ENCODE peak calls at places on chromosomes 5 and 9, in five cellular contexts. One of them, this sample, is unnamed.
A peak's percentile ranks its signal among the peaks of the same experiment; 100 is the strongest.

GRCh38 chr5:176844281-176844680 is 33.9 kb downstream of the UNC5A start:
- DNase-seq in stomach: no peak
- DNase-seq in EH: no peak
- DNase-seq in fibroblast of mammary gland: no peak
- DNase-seq in stimulated activated CD8-positive, alpha-beta memory T cell treated with anti-CD3 and anti-CD28 coated beads, Interleukin-15, amount 100 ng/mL, for 1 hour: no peak
- DNase-seq in this sample: no peak

GRCh38 chr9:111056554-111056953 is 18.3 kb upstream of the LPAR1 start:
- DNase-seq in fibroblast of mammary gland: peak; percentile 89
- DNase-seq in stomach: no peak
- DNase-seq in EH: peak; percentile 69
- DNase-seq in stimulated activated CD8-positive, alpha-beta memory T cell treated with anti-CD3 and anti-CD28 coated beads, Interleukin-15, amount 100 ng/mL, for 1 hour: no peak
- DNase-seq in this sample: no peak

GRCh38 chr9:36997414-36997813 is 36.7 kb downstream of the PAX5 start:
- DNase-seq in fibroblast of mammary gland: no peak
- DNase-seq in stomach: no peak
- DNase-seq in stimulated activated CD8-positive, alpha-beta memory T cell treated with anti-CD3 and anti-CD28 coated beads, Interleukin-15, amount 100 ng/mL, for 1 hour: no peak
- DNase-seq in EH: peak; percentile 47
- DNase-seq in this sample: no peak

GRCh38 chr9:105413486-105414068 is 34.3 kb upstream of the FSD1L start:
- DNase-seq in fibroblast of mammary gland: peak; percentile 66
- DNase-seq in EH: peak; percentile 63
- DNase-seq in stomach: no peak
- DNase-seq in stimulated activated CD8-positive, alpha-beta memory T cell treated with anti-CD3 and anti-CD28 coated beads, Interleukin-15, amount 100 ng/mL, for 1 hour: no peak
- DNase-seq in this sample: no peak

GRCh38 chr5:32710335-32710858 is 724 bp upstream of the NPR3 start:
- DNase-seq in stimulated activated CD8-positive, alpha-beta memory T cell treated with anti-CD3 and anti-CD28 coated beads, Interleukin-15, amount 100 ng/mL, for 1 hour: no peak
- DNase-seq in fibroblast of mammary gland: peak; percentile 21
- DNase-seq in stomach: no peak
- DNase-seq in EH: no peak
- DNase-seq in this sample: no peak

GRCh38 chr9:91799113-91799735 is 150.8 kb downstream of the ROR2 start:
- DNase-seq in fibroblast of mammary gland: no peak
- DNase-seq in stomach: no peak
- DNase-seq in EH: no peak
- DNase-seq in stimulated activated CD8-positive, alpha-beta memory T cell treated with anti-CD3 and anti-CD28 coated beads, Interleukin-15, amount 100 ng/mL, for 1 hour: no peak
- DNase-seq in this sample: no peak

GRCh38 chr9:97808415-97808814 is 44.6 kb upstream of the FOXE1 start:
- DNase-seq in stimulated activated CD8-positive, alpha-beta memory T cell treated with anti-CD3 and anti-CD28 coated beads, Interleukin-15, amount 100 ng/mL, for 1 hour: no peak
- DNase-seq in stomach: no peak
- DNase-seq in EH: no peak
- DNase-seq in fibroblast of mammary gland: no peak
- DNase-seq in this sample: no peak

GRCh38 chr5:109558364-109558763 is 131.4 kb upstream of the MAN2A1 start:
- DNase-seq in EH: no peak
- DNase-seq in stomach: no peak
- DNase-seq in stimulated activated CD8-positive, alpha-beta memory T cell treated with anti-CD3 and anti-CD28 coated beads, Interleukin-15, amount 100 ng/mL, for 1 hour: no peak
- DNase-seq in fibroblast of mammary gland: no peak
- DNase-seq in this sample: no peak

GRCh38 chr9:93096131-93096802 is at the start of gene CARD19:
- DNase-seq in stimulated activated CD8-positive, alpha-beta memory T cell treated with anti-CD3 and anti-CD28 coated beads, Interleukin-15, amount 100 ng/mL, for 1 hour: no peak
- DNase-seq in stomach: peak; percentile 67
- DNase-seq in EH: peak; percentile 42
- DNase-seq in fibroblast of mammary gland: no peak
- DNase-seq in this sample: no peak

GRCh38 chr5:148426514-148426913 is 42.8 kb downstream of the FBXO38 start:
- DNase-seq in stomach: no peak
- DNase-seq in fibroblast of mammary gland: no peak
- DNase-seq in EH: no peak
- DNase-seq in stimulated activated CD8-positive, alpha-beta memory T cell treated with anti-CD3 and anti-CD28 coated beads, Interleukin-15, amount 100 ng/mL, for 1 hour: no peak
- DNase-seq in this sample: no peak

GRCh38 chr9:70049672-70050271 is 6.1 kb downstream of the MAMDC2 start:
- DNase-seq in fibroblast of mammary gland: peak; percentile 83
- DNase-seq in stomach: peak; percentile 35
- DNase-seq in EH: peak; percentile 84
- DNase-seq in stimulated activated CD8-positive, alpha-beta memory T cell treated with anti-CD3 and anti-CD28 coated beads, Interleukin-15, amount 100 ng/mL, for 1 hour: no peak
- DNase-seq in this sample: no peak

GRCh38 chr5:1901983-1902382 is 19.3 kb upstream of the IRX4 start:
- DNase-seq in stimulated activated CD8-positive, alpha-beta memory T cell treated with anti-CD3 and anti-CD28 coated beads, Interleukin-15, amount 100 ng/mL, for 1 hour: no peak
- DNase-seq in EH: no peak
- DNase-seq in fibroblast of mammary gland: no peak
- DNase-seq in stomach: no peak
- DNase-seq in this sample: no peak

GRCh38 chr5:10227396-10227795 is 22.3 kb downstream of the ATPSCKMT start:
- DNase-seq in stimulated activated CD8-positive, alpha-beta memory T cell treated with anti-CD3 and anti-CD28 coated beads, Interleukin-15, amount 100 ng/mL, for 1 hour: no peak
- DNase-seq in fibroblast of mammary gland: peak; percentile 77
- DNase-seq in stomach: no peak
- DNase-seq in EH: peak; percentile 80
- DNase-seq in this sample: peak; percentile 29

GRCh38 chr5:53560028-53560427 is 411 bp upstream of the NDUFS4 start:
- DNase-seq in EH: peak; percentile 1
- DNase-seq in stomach: no peak
- DNase-seq in fibroblast of mammary gland: no peak
- DNase-seq in stimulated activated CD8-positive, alpha-beta memory T cell treated with anti-CD3 and anti-CD28 coated beads, Interleukin-15, amount 100 ng/mL, for 1 hour: no peak
- DNase-seq in this sample: no peak

GRCh38 chr5:20353481-20353880 is 365.5 kb upstream of the CDH18 start:
- DNase-seq in stimulated activated CD8-positive, alpha-beta memory T cell treated with anti-CD3 and anti-CD28 coated beads, Interleukin-15, amount 100 ng/mL, for 1 hour: no peak
- DNase-seq in stomach: no peak
- DNase-seq in EH: no peak
- DNase-seq in fibroblast of mammary gland: no peak
- DNase-seq in this sample: no peak

GRCh38 chr9:108478871-108479332 is 376.9 kb downstream of the ACTL7B start:
- DNase-seq in fibroblast of mammary gland: peak; percentile 98
- DNase-seq in EH: peak; percentile 95
- DNase-seq in stomach: no peak
- DNase-seq in stimulated activated CD8-positive, alpha-beta memory T cell treated with anti-CD3 and anti-CD28 coated beads, Interleukin-15, amount 100 ng/mL, for 1 hour: no peak
- DNase-seq in this sample: no peak

GRCh38 chr9:91564081-91564670 is 140.5 kb upstream of the NFIL3 start:
- DNase-seq in stomach: no peak
- DNase-seq in fibroblast of mammary gland: no peak
- DNase-seq in EH: no peak
- DNase-seq in stimulated activated CD8-positive, alpha-beta memory T cell treated with anti-CD3 and anti-CD28 coated beads, Interleukin-15, amount 100 ng/mL, for 1 hour: no peak
- DNase-seq in this sample: no peak

GRCh38 chr9:87716141-87716540 is 9.8 kb upstream of the CTSL start:
- DNase-seq in EH: peak; percentile 65
- DNase-seq in fibroblast of mammary gland: no peak
- DNase-seq in stomach: no peak
- DNase-seq in stimulated activated CD8-positive, alpha-beta memory T cell treated with anti-CD3 and anti-CD28 coated beads, Interleukin-15, amount 100 ng/mL, for 1 hour: no peak
- DNase-seq in this sample: no peak